ENCODE peak calls at places on chromosomes 11 and 22, in four cellular contexts. M, Z, H and C are unnamed samples.

GRCh38 chr22:50072167-50072555 is 13.1 kb downstream of the MLC1 start:
- DNase-seq in M (no peak), Z (no peak), H (no peak), C (no peak)

GRCh38 chr11:18727499-18728236 is 1.7 kb upstream of the IGSF22 start:
- DNase-seq in M (peak; percentile 31), Z (peak; percentile 35), H (peak; percentile 61), C (no peak)

GRCh38 chr22:34761111-34761510 is 304.8 kb upstream of the ISX start:
- DNase-seq in M (no peak), Z (no peak), H (no peak), C (no peak)

GRCh38 chr11:27012254-27012921 is 18.5 kb downstream of the FIBIN start:
- DNase-seq in M (no peak), Z (no peak), H (no peak), C (no peak)

GRCh38 chr11:125621995-125622394 is 3.0 kb upstream of the CHEK1 start:
- DNase-seq in M (no peak), Z (no peak), H (no peak), C (no peak)

GRCh38 chr11:111091341-111091740 is 154.2 kb upstream of the POU2AF2 start:
- DNase-seq in M (no peak), Z (no peak), H (no peak), C (no peak)

GRCh38 chr11:32033491-32033890 is 57.4 kb upstream of the RCN1 start:
- DNase-seq in M (no peak), Z (no peak), H (no peak), C (no peak)

GRCh38 chr22:44782286-44782830 is 30.0 kb downstream of the ARHGAP8 start:
- DNase-seq in M (no peak), Z (no peak), H (no peak), C (no peak)

GRCh38 chr11:72085836-72086475 is 5.3 kb downstream of the LRRC51 start:
- DNase-seq in M (no peak), Z (no peak), H (no peak), C (no peak)

GRCh38 chr22:19960491-19961200 is 19.0 kb upstream of the TXNRD2 start:
- DNase-seq in M (no peak), Z (no peak), H (no peak), C (no peak)

GRCh38 chr11:69443138-69443967 is 38.1 kb upstream of the LINC01488 start:
- DNase-seq in M (peak; percentile 94), Z (peak; percentile 74), H (peak; percentile 64), C (peak; percentile 90)

GRCh38 chr11:121810291-121810690 is 305.7 kb downstream of the BLID start:
- DNase-seq in M (no peak), Z (no peak), H (no peak), C (no peak)

GRCh38 chr11:35030716-35031213 is 108.2 kb upstream of the CD44 start:
- DNase-seq in M (peak; percentile 58), Z (peak; percentile 87), H (peak; percentile 63), C (peak; percentile 95)

GRCh38 chr22:35476341-35476740 is 64.3 kb upstream of the RASD2 start:
- DNase-seq in M (no peak), Z (no peak), H (no peak), C (peak; percentile 15)

GRCh38 chr11:111393096-111393495 is 14.0 kb upstream of the POU2AF1 start:
- DNase-seq in M (no peak), Z (no peak), H (no peak), C (no peak)

GRCh38 chr22:46046299-46046685 is 69.3 kb upstream of the WNT7B start:
- DNase-seq in M (no peak), Z (no peak), H (peak; percentile 18), C (no peak)

GRCh38 chr11:45092901-45093760 is 53.3 kb upstream of the PRDM11 start:
- DNase-seq in M (no peak), Z (no peak), H (peak; percentile 72), C (no peak)

GRCh38 chr11:118892515-118892914 is 8.8 kb downstream of the CXCR5 start:
- DNase-seq in M (no peak), Z (no peak), H (peak; percentile 74), C (peak; percentile 28)

GRCh38 chr11:66745356-66746235 is 16.6 kb upstream of the SPTBN2 start:
- DNase-seq in M (no peak), Z (no peak), H (peak; percentile 50), C (peak; percentile 53)

GRCh38 chr11:66744485-66745355 is 15.7 kb upstream of the SPTBN2 start:
- DNase-seq in M (peak; percentile 76), Z (peak; percentile 49), H (peak; percentile 93), C (peak; percentile 93)

GRCh38 chr11:66747480-66747879 is 18.5 kb upstream of the SPTBN2 start:
- DNase-seq in M (no peak), Z (no peak), H (no peak), C (no peak)

GRCh38 chr11:66752148-66752547 is 23.1 kb upstream of the SPTBN2 start:
- DNase-seq in M (no peak), Z (no peak), H (no peak), C (no peak)

DNA sequence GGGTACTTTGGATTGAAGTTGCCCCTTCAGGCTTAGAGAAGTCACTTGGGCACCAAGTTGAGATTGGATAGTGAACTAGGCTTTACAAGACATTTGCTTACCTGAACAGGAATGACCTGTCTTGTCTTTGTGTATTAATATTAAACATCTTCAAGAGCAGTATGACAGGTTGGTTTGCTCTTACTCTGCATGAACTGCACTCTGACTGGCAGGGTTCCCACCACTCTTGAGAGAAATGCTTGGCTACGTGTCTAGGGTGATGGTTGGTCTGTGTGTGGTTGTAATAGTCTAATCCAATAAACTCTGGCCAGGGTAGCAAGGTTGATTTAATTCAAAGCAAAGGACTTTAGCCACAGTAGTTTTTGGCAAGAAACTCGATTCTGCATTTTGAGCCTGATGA is 20.1 kb upstream of the SPTBN2 start:
- DNase-seq in M (no peak), Z (no peak), H (no peak), C (peak; percentile 58)
- H3K36me3 ChIP-seq in M (no peaks in the 10 kb centered on the region), Z (no peaks in the 10 kb centered on the region), H (no peaks in the 10 kb centered on the region), C (no peaks in the 10 kb centered on the region)

GRCh38 chr11:130164221-130164570 is 4.6 kb downstream of the ST14 start:
- DNase-seq in M (no peak), Z (no peak), H (no peak), C (no peak)
- H3K4me3 ChIP-seq in M (no peak overlapping the region), Z (no peak overlapping the region), H (no peak overlapping the region), C (no peak overlapping the region)

DNA sequence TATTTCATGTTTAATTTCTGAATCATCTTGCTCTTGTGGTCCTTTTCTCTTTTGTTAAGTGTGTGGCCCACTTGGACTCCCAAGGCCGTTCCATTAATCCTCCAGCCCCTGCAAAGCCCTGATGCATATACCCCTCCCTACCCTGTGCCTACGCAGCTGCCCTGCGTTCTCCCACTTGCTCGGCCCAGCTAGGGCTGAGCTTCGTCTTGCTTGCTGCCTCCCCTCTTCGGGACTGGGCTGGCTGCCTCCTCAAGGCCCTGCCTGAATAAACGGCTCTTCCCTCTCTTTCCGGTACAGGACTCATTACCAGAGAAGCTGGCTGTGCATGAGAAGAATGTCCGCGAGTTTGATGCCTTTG is 28.5 kb downstream of the ARHGAP1 start:
- DNase-seq in M (no peak), Z (no peak), H (peak; percentile 8), C (no peak)
- H3K36me3 ChIP-seq in M (peaks cover 75% of the 10 kb centered on the region), Z (peaks cover 20% of the 10 kb centered on the region), H (peaks cover 37% of the 10 kb centered on the region), C (peaks cover 28% of the 10 kb centered on the region)

GRCh38 chr11:134640536-134640935 is 228.5 kb upstream of the B3GAT1 start:
- DNase-seq in M (no peak), Z (no peak), H (no peak), C (no peak)

GRCh38 chr11:134640971-134641968 is 229.2 kb upstream of the B3GAT1 start:
- DNase-seq in M (no peak), Z (no peak), H (no peak), C (no peak)

GRCh38 chr11:134637091-134638015 is 225.3 kb upstream of the B3GAT1 start:
- DNase-seq in M (no peak), Z (no peak), H (no peak), C (no peak)

GRCh38 chr11:134638796-134639540 is 226.9 kb upstream of the B3GAT1 start:
- DNase-seq in M (no peak), Z (no peak), H (no peak), C (no peak)

GRCh38 chr11:134639586-134640330 is 227.7 kb upstream of the B3GAT1 start:
- DNase-seq in M (no peak), Z (peak; percentile 71), H (no peak), C (peak; percentile 5)
- H3K4me3 ChIP-seq in M (no peak overlapping the region), Z (peak overlapping the region; percentile 37), H (no peak overlapping the region), C (no peak overlapping the region)

GRCh38 chr11:132361011-132361550 is 990.7 kb downstream of the NTM start:
- DNase-seq in M (no peak), Z (no peak), H (no peak), C (no peak)

GRCh38 chr11:132367293-132367692 is 996.9 kb downstream of the NTM start:
- DNase-seq in M (no peak), Z (no peak), H (no peak), C (no peak)

DNA sequence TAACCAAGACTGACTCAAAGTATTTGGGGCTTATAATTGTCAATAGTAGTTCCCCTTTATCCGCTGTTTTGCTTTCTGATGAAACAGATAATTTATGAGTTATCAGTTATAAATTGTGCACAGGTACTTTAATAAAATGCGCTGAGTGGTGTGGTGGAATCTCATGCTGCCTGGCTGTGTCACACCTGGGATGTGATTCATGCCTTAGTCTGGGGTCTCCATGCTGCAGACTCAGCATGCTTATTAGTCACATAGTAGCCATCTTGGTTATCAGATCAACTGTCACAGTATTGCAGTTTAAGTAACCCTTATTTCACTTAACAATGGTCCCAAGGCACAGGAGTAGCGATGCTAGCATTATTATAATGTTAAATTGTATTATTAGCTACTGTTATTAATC is 995.2 kb downstream of the NTM start:
- DNase-seq in M (no peak), Z (no peak), H (no peak), C (no peak)
- H3K36me3 ChIP-seq in M (no peaks in the 10 kb centered on the region), Z (no peaks in the 10 kb centered on the region), H (no peaks in the 10 kb centered on the region), C (no peaks in the 10 kb centered on the region)

GRCh38 chr11:12998336-12998735 is 10.8 kb upstream of the RASSF10 start:
- DNase-seq in M (no peak), Z (no peak), H (no peak), C (no peak)
- H3K4me3 ChIP-seq in M (no peak overlapping the region), Z (no peak overlapping the region), H (no peak overlapping the region), C (no peak overlapping the region)